ENCODE peak calls at places on chromosome 10, in ten cellular contexts. U, Q, O, V, Y, S, E, D, W and A are unnamed samples. For H3K9me3, the result is how much of the 10 kb centered on the place peaks cover.

GRCh38 chr10:111207525-111207924 is 130.7 kb downstream of the ADRA2A start:
- DNase-seq in S (peak), Q (no peak), U (no peak), O (no peak), V (no peak), Y (no peak), W (peak), E (no peak), D (no peak), A (no peak)

GRCh38 chr10:80506189-80506575 is 31.5 kb upstream of the SH2D4B start:
- DNase-seq in Y (no peak), O (no peak), E (peak), Q (no peak), S (no peak), D (no peak), V (no peak), U (peak), W (no peak), A (no peak)

GRCh38 chr10:64537931-64538330 is 1016.7 kb downstream of the REEP3 start:
- DNase-seq in U (no peak), W (no peak), Q (no peak), O (no peak), V (no peak), S (no peak), Y (no peak), D (no peak), E (no peak), A (no peak)

GRCh38 chr10:96415150-96415895 is 56.5 kb upstream of the OPALIN start:
- DNase-seq in V (peak), Q (no peak), E (no peak), U (no peak), D (no peak), O (no peak), W (no peak), S (no peak), Y (no peak), A (no peak)

GRCh38 chr10:118569241-118569881 is 26.1 kb downstream of the PRLHR start:
- DNase-seq in D (peak), Q (no peak), S (no peak), U (no peak), Y (no peak), E (peak), V (peak), W (no peak), O (no peak), A (no peak)

GRCh38 chr10:93542358-93542791 is 24.1 kb upstream of the FFAR4 start:
- DNase-seq in Q (no peak), D (peak), V (no peak), W (no peak), O (no peak), E (peak), Y (no peak), S (peak), U (peak), A (no peak)

GRCh38 chr10:35127289-35127891 is 744 bp downstream of the CREM start:
- DNase-seq in S (peak), W (peak), O (peak), U (peak), Q (peak), E (peak), V (peak), D (peak), Y (peak), A (peak)

GRCh38 chr10:112953760-112954159 is 3.7 kb downstream of the TCF7L2 start:
- DNase-seq in Q (no peak), E (peak), S (no peak), U (no peak), O (no peak), D (peak), V (no peak), W (no peak), Y (no peak), A (no peak)

GRCh38 chr10:87095241-87095945 is 387 bp downstream of the SHLD2 start:
- DNase-seq in V (peak), E (peak), S (peak), W (peak), O (peak), Y (peak), Q (peak), U (peak), D (peak), A (peak)

GRCh38 chr10:58414270-58415041 is 29.2 kb downstream of the TFAM start:
- DNase-seq in O (no peak), Y (no peak), U (peak), E (peak), Q (peak), V (no peak), D (peak), W (no peak), S (no peak), A (no peak)

GRCh38 chr10:18400911-18401260 is 250.5 kb downstream of the NSUN6 start:
- DNase-seq in Q (peak), U (no peak), O (no peak), Y (no peak), V (no peak), W (no peak), S (peak), E (no peak), D (no peak), A (no peak)

GRCh38 chr10:92150798-92151197 is 140.1 kb downstream of the CPEB3 start:
- DNase-seq in E (no peak), Q (no peak), O (no peak), U (no peak), S (no peak), D (no peak), W (no peak), Y (no peak), V (no peak), A (no peak)

GRCh38 chr10:57338823-57339558 is 928.7 kb downstream of the IPMK start:
- DNase-seq in D (peak), Y (no peak), W (peak), E (peak), U (peak), O (no peak), S (no peak), Q (peak), V (no peak), A (no peak)

GRCh38 chr10:100019824-100020160 is 10.0 kb upstream of the DNMBP start:
- DNase-seq in W (no peak), E (no peak), V (no peak), Q (no peak), S (no peak), U (no peak), D (no peak), Y (no peak), O (no peak), A (no peak)

GRCh38 chr10:4812952-4813351 is 13.1 kb upstream of the AKR1E2 start:
- DNase-seq in V (no peak), W (no peak), Q (no peak), U (peak), E (peak), O (no peak), S (no peak), Y (no peak), D (peak), A (no peak)

GRCh38 chr10:102413053-102413705 is 5.4 kb downstream of the PSD start:
- DNase-seq in Q (peak), W (peak), U (peak), D (peak), E (no peak), V (no peak), O (no peak), S (no peak), Y (no peak), A (no peak)

GRCh38 chr10:133444342-133445267 is 9.1 kb upstream of the SCART1 start:
- DNase-seq in O (no peak), D (no peak), Y (no peak), Q (no peak), V (no peak), S (no peak), W (no peak), U (no peak), E (no peak), A (no peak)

GRCh38 chr10:46992794-46993552 is 81.7 kb downstream of the PTPN20 start:
- DNase-seq in E (peak), Q (peak), D (peak), S (peak), O (peak), W (no peak), V (no peak), U (peak), Y (no peak), A (no peak)

GRCh38 chr10:76946268-76946667 is 691.3 kb downstream of the KCNMA1 start:
- DNase-seq in W (no peak), S (no peak), U (peak), Q (no peak), V (no peak), E (peak), Y (no peak), O (no peak), D (peak), A (no peak)

DNA sequence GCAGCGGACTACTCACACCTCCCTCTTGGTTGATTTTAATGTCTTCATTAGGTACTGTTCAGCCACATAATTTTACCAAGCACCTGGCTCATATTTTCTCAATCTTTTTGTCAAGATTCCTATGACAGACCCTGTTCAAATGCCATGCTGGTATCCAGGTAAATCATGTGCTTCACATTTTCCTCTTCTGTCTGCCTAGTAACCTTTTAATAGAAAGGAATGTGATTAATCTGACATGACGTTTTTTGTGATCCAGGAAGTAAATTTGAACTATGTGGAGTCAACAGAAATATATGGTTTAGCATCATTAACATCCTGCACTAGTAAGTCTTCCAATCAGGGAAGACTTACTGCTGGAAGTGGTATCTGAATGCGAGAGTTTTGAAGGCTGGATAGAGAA is 556.9 kb downstream of the SORCS3 start:
- DNase-seq in Y (no peak), U (no peak), W (no peak), O (no peak), S (no peak), V (no peak), Q (no peak), D (no peak), E (no peak), A (no peak)
- H3K9me3 ChIP-seq in Y (under half), U (under half), W (under half), O (under half), S (under half), V (under half), Q (under half), D (under half), E (under half), A (under half)

GRCh38 chr10:108412323-108412722 is 1247.8 kb upstream of the SORCS1 start:
- DNase-seq in O (no peak), D (no peak), W (no peak), S (no peak), Y (no peak), E (no peak), U (no peak), Q (peak), V (no peak), A (no peak)
- H3K9me3 ChIP-seq in O (under half), D (under half), W (under half), S (under half), Y (under half), E (under half), U (under half), Q (under half), V (under half), A (under half)

GRCh38 chr10:83769421-83769820 is 369.9 kb upstream of the GHITM start:
- DNase-seq in V (no peak), W (no peak), D (no peak), O (no peak), S (no peak), Y (no peak), E (no peak), Q (no peak), U (no peak), A (no peak)

GRCh38 chr10:83765711-83766110 is 373.6 kb upstream of the GHITM start:
- DNase-seq in D (no peak), V (no peak), W (no peak), U (peak), S (no peak), Q (no peak), Y (no peak), E (no peak), O (no peak), A (no peak)

GRCh38 chr10:83760142-83760541 is 379.2 kb upstream of the GHITM start:
- DNase-seq in Y (no peak), W (no peak), U (no peak), E (no peak), O (no peak), Q (no peak), D (no peak), S (no peak), V (no peak), A (no peak)

GRCh38 chr10:83764681-83765080 is 374.6 kb upstream of the GHITM start:
- DNase-seq in Y (no peak), E (no peak), O (no peak), V (no peak), W (no peak), Q (no peak), D (peak), U (peak), S (no peak), A (no peak)
- H3K9me3 ChIP-seq in Y (under half), E (under half), O (under half), V (under half), W (under half), Q (under half), D (under half), U (under half), S (under half), A (under half)

DNA sequence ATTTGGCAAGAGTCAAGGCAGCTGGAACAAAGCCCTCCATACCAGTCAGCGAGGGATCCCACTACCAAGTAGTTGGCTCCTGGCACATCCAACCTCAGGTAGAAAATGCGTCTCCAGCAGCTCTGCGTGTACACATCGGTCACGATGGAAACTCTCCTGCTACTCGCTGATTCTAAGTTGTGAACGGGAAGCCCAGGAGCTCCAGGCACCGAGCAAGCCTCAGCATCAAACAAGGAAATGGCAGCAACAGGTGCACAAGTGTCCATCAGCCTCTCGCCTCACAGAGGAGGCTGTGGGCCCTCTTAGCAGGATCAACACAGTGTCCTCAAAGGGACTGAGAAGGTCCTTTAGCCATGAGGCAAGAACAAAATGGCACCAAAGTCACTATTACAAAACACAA is 127.0 kb downstream of the TCERG1L start:
- DNase-seq in Y (no peak), S (no peak), E (no peak), V (no peak), O (no peak), W (no peak), U (no peak), D (no peak), Q (no peak), A (no peak)
- H3K9me3 ChIP-seq in Y (under half), S (under half), E (under half), V (under half), O (under half), W (under half), U (under half), D (under half), Q (under half), A (under half)